ENCODE peak calls at places on chromosomes 11 and 22, in six cellular contexts. B, R, U, Z, H and Q are unnamed samples.

GRCh38 chr11:76266269-76266668 is 60.0 kb upstream of the WNT11 start:
- DNase-seq in B (no peak), R (peak), U (no peak), Z (no peak), H (no peak), Q (no peak)

GRCh38 chr22:19103881-19104821 is 18.1 kb downstream of the DGCR2 start:
- DNase-seq in B (no peak), R (no peak), U (no peak), Z (no peak), H (no peak), Q (no peak)

GRCh38 chr22:47806894-47807293 is 1044.4 kb downstream of the TBC1D22A start:
- DNase-seq in B (no peak), R (no peak), U (no peak), Z (no peak), H (no peak), Q (no peak)

GRCh38 chr11:11471196-11471595 is 118.1 kb upstream of the CSNK2A3 start:
- DNase-seq in B (no peak), R (no peak), U (no peak), Z (no peak), H (no peak), Q (no peak)

GRCh38 chr22:23509571-23510302 is 70.4 kb downstream of the IGLL1 start:
- DNase-seq in B (peak), R (no peak), U (no peak), Z (no peak), H (no peak), Q (no peak)

GRCh38 chr11:30454108-30454507 is 131.2 kb downstream of the ARL14EP start:
- DNase-seq in B (peak), R (no peak), U (peak), Z (no peak), H (no peak), Q (no peak)

GRCh38 chr22:23122216-23122957 is 19.4 kb downstream of the RSPH14 start:
- DNase-seq in B (no peak), R (no peak), U (no peak), Z (no peak), H (no peak), Q (no peak)

GRCh38 chr22:23245045-23245798 is 64.9 kb downstream of the BCR start:
- DNase-seq in B (no peak), R (peak), U (no peak), Z (no peak), H (no peak), Q (no peak)

GRCh38 chr11:114131366-114131963 is 72.0 kb downstream of the ZBTB16 start:
- DNase-seq in B (peak), R (no peak), U (no peak), Z (no peak), H (no peak), Q (no peak)

GRCh38 chr11:134261626-134262488 is 8.5 kb downstream of the ACAD8 start:
- DNase-seq in B (peak), R (peak), U (peak), Z (no peak), H (peak), Q (no peak)

GRCh38 chr11:65113361-65113756 is 1.7 kb downstream of the TM7SF2 start:
- DNase-seq in B (no peak), R (no peak), U (no peak), Z (no peak), H (no peak), Q (no peak)

GRCh38 chr11:77147668-77148321 is 19.7 kb downstream of the MYO7A start:
- DNase-seq in B (no peak), R (no peak), U (peak), Z (no peak), H (no peak), Q (no peak)

GRCh38 chr11:13765886-13766285 is 97.4 kb downstream of the FAR1 start:
- DNase-seq in B (no peak), R (no peak), U (no peak), Z (no peak), H (no peak), Q (no peak)

GRCh38 chr11:3104051-3104714 is 47.0 kb upstream of the CARS1 start:
- DNase-seq in B (no peak), R (no peak), U (peak), Z (no peak), H (no peak), Q (peak)

GRCh38 chr22:19060356-19061009 is 61.7 kb downstream of the DGCR2 start:
- DNase-seq in B (no peak), R (no peak), U (no peak), Z (no peak), H (no peak), Q (no peak)

GRCh38 chr22:48422900-48423480 is 1404.7 kb downstream of the BRD1 start:
- DNase-seq in B (no peak), R (no peak), U (no peak), Z (no peak), H (no peak), Q (no peak)

DNA sequence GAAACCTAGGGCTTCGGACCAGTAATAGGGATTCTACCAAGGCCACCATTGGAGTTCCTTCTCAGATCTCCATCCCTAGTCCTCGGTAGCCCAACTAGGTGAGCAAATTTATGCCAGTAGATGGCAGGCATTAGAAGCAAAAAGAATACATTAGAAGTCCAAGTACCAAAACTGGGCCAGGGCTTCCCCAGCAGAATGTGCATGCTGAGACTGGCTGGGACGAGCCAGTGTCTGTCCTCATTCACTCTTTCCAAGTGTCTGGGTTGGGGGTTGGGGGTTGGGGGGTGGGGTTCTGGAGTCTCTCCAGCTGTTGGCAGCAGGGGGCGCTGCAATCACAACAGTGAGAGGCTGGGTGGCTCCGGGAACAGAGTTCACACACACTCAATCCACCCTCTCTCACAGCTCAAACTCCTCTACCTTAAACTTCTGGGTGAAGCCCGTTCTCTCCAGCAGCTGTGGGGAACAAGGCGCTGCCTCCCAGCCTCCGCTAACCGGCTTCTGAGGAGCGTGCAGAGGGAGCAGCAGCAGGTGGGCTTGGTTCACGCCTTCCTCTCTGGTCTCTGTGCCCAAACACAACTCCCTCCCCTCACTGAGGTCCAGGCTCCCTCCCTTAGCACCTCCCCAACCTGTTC is 57.5 kb downstream of the BTG4 start:
- DNase-seq in B (peak), R (peak), U (peak), Z (no peak), H (peak), Q (no peak)
- TF ChIP-seq CTCF in B (peak), R (peak), U (no peak), Z (no peak), H (no peak), Q (no peak)

DNA sequence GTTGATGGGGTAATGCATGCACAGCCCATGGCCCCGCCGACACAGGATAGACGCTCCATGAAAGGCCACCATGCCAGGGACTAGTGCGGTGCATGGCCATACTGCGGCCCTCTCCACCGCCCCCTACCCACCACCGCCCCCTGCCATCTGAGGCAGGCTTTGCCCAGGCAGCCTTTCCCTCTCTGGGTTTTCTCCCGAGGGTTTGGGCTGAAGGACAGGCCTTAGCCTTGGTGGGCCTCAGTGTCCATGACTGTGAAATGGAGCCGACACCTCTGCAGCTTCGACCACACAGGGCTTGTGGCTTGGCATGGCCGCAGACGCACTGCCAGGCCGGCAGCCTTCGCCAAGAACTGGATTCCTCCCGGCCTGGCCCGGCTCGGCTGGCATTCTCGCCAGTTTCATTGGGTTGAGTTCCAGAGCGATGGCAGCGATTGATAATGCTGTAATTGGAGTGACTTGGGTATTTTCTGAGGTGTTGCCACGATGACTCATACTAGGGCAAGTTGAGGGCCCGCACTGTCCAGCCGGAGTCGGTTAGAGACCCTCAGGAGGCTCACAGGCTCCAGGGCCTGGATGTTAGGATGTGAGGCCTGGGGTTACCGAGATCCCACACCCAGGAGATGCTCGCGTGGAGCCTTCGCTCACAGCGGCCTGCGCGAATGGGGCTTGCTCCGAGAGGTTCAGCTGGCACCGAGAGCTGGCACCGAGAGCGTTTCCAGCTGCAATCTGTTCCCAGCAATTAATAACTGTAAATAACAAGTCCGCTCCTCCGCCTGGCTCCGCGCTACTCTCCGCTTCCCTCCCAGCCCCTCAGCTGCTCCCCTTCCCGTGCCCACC is 111.2 kb downstream of the WNT7B start:
- DNase-seq in B (no peak), R (no peak), U (no peak), Z (no peak), H (no peak), Q (no peak)
- TF ChIP-seq CTCF in B (no peak), R (no peak), U (no peak), Z (no peak), H (no peak), Q (no peak)

DNA sequence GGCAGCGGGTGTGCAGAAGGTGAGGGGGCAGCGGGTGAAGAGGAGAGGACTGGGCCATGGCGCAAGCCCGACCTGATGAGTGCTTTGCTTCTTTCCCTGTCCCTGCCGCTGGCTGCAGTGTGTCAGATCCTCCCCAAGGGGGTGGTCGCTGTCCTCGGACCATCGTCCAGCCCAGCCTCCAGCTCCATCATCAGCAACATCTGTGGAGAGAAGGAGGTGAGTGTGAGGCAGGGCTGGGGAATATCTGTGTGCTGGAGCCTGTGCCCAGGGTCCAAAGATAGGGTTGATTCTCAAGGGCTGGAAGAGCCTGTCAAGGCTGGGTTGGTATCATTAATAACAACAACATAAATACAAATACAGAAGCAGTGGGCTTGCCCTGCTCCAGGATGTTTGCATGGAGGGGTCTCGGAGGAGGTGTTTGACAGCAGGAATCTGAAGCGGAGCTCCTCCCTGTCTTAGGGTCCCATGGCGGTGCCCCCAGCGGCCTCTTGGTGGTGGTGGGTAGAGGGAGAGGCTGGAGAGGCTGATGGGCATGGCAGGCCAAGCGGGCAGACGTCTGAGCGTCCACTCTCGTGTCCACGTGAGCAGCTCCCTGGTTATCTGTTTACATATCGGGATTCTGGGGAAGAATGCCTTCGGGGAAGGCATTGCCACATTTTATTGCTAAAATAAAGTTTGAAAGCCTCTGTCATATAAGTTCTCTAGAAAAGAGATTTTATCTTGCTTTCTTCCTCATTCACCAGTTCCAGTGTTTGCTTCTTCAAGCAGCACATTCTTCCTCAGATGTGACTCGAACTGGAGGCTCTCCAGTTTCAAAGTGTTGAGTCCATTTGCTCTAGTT is 208.4 kb upstream of the TBCEL start:
- DNase-seq in B (no peak), R (no peak), U (no peak), Z (no peak), H (no peak), Q (no peak)
- TF ChIP-seq CTCF in B (no peak), R (no peak), U (no peak), Z (no peak), H (no peak), Q (no peak)

DNA sequence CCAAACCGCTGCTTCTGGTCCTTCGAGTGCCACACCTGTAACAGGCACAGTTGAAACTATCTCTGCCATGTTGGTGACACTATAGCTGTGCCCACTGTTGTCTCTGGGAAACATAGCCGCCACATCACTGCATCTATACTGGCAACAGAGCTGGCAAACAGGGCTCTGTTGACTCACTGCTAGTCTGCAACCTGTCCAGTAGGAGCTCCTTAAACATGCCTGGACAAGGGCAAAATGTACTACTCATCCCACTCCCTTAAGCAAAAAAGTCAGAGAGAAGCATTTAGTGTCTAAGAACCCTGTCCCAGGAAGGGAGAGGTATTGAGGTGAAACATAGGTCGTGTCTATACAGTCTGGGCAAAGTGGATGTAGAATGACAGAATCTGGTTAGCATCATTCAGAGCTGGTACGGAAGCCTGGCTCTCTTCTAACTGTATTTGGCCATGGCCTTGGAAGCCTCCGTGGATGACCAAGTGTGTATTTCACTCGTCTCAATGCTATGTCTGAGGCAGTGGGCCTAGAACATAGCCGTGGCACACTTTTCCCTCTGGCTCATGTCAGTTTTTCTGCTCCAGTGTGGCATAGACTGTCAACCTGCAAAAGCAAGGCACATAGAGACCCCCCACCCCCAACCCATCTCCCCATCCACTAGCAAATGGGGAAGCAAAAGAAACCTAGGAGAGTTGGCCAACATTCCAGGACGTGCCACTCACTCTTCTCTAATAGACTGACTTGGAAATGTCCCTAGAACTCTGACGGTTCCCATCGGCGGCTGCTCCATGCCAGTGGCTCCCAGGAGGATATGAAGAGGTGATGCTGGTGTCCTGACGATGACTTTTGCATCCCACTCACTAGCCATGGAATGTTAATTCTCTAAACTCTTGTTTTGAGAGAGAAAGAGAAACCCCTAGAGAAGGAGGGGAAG is 21.4 kb upstream of the PISD start:
- DNase-seq in B (no peak), R (no peak), U (no peak), Z (no peak), H (no peak), Q (no peak)
- TF ChIP-seq CTCF in B (no peak), R (no peak), U (no peak), Z (no peak), H (no peak), Q (no peak)

DNA sequence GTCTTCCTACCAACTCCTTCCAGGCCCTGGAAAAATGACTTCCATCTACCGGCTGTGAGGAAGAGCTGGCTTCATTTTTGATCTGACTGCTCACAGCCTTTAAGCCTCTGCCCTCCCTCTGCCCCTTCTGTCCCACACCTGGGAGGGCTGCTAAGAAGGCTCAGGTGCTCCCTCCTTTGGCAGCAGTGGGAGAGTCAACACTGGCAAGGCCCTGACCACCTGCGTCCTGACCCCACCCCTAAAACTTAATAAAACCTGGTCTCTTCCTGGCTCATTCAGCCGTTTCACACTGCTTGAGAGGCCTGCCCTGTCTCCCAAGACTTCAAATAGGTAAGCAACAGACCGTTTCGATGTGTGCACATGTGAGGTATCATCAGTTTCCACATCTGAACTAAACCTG is 52.1 kb upstream of the NFRKB start:
- DNase-seq in B (no peak), R (no peak), U (no peak), Z (no peak), H (no peak), Q (no peak)
- TF ChIP-seq CTCF in B (no peak), R (no peak), U (no peak), Z (no peak), H (no peak), Q (no peak)

GRCh38 chr11:6269994-6270393 is 10.4 kb downstream of the CCKBR start:
- DNase-seq in B (no peak), R (no peak), U (no peak), Z (no peak), H (no peak), Q (no peak)
- TF ChIP-seq CTCF in B (no peak), R (no peak), U (no peak), Z (no peak), H (no peak), Q (no peak)

GRCh38 chr11:68691402-68691784 is 7.0 kb downstream of the GAL start:
- DNase-seq in B (no peak), R (no peak), U (no peak), Z (no peak), H (no peak), Q (no peak)

GRCh38 chr11:68692115-68692514 is 7.8 kb downstream of the GAL start:
- DNase-seq in B (no peak), R (no peak), U (no peak), Z (no peak), H (no peak), Q (no peak)

GRCh38 chr11:68688881-68689280 is 4.5 kb downstream of the GAL start:
- DNase-seq in B (no peak), R (no peak), U (no peak), Z (no peak), H (no peak), Q (no peak)

GRCh38 chr11:68689737-68690625 is 5.6 kb downstream of the GAL start:
- DNase-seq in B (no peak), R (no peak), U (no peak), Z (no peak), H (no peak), Q (no peak)

GRCh38 chr11:68690671-68691401 is 6.5 kb downstream of the GAL start:
- DNase-seq in B (no peak), R (no peak), U (no peak), Z (no peak), H (no peak), Q (no peak)
- TF ChIP-seq CTCF in B (no peak), R (no peak), U (no peak), Z (no peak), H (no peak), Q (no peak)

DNA sequence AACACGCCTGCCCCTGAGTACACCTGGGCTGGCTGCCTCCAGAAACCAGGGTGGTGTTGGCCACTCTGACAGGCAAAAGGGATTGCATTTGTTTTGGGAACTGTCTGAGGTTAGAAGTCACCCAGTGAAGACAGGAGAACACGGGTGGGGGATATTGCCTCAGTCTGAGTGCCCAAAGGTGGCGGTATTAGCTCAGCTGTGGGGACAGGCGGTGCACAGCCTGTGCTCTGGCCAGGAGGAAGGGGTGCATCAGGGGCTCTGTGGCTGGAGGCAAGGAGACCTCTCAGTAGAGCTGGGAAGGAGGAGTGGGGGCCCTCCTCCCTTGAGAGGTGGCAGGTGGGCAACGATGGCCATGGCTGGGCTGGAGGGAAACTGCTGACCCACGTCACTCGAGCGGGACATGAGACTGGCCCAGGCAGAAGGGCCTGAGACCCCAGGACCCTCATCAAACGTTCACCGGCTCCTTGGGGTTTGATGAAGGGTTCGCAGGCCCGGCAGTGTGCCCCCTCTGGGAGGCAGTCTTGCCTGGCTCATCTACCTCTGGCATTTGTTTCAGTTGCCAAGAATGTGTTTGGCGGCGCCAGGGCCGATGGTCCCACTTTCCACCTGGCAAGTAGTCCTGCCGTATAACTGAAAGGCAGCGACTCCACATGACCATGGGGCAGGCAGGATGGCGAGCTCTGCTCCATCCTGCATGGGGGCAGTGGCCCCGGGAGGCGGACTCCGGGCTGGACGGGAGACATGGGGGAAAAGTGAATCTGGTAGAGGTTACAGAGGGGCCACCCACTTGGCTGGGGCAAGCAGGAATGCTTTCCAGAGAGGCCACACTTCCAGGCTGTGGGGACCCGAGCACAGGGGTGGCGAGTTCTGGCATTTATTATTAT is 52.8 kb upstream of the SMIM38 start:
- DNase-seq in B (no peak), R (peak), U (no peak), Z (no peak), H (no peak), Q (no peak)
- TF ChIP-seq CTCF in B (no peak), R (peak), U (no peak), Z (no peak), H (no peak), Q (no peak)

GRCh38 chr11:108435066-108435465 is 32.3 kb downstream of the C11orf65 start:
- DNase-seq in B (no peak), R (no peak), U (no peak), Z (no peak), H (no peak), Q (no peak)
- TF ChIP-seq CTCF in B (no peak), R (no peak), U (no peak), Z (no peak), H (no peak), Q (no peak)